ENCODE peak calls at places on chromosome 3, in nine cellular contexts. S is foreskin fibroblast; A is CD4-positive, alpha-beta memory T cell; Y is stromal cell of bone marrow; T is IMR-90; I is endodermal cell; L is HFFc6; E is midbrain; R is SHP77. O is an unnamed sample.

GRCh38 chr3:64832098-64832497 is 144.3 kb upstream of the ADAMTS9 start:
- DNase-seq in S (no peak), A (no peak), Y (no peak), T (no peak), I (no peak), L (no peak), E (peak), R (no peak), O (no peak)

GRCh38 chr3:143291826-143292447 is 172.4 kb downstream of the CHST2 start:
- DNase-seq in S (no peak), A (no peak), Y (no peak), T (no peak), I (no peak), L (no peak), E (no peak), R (no peak), O (no peak)

GRCh38 chr3:30294241-30294667 is 312.1 kb upstream of the TGFBR2 start:
- DNase-seq in S (no peak), A (no peak), Y (peak), T (peak), I (peak), L (no peak), E (no peak), R (no peak), O (no peak)

GRCh38 chr3:58630081-58630709 is 36.4 kb downstream of the FAM3D start:
- DNase-seq in S (peak), A (no peak), Y (peak), T (peak), I (peak), L (peak), E (peak), R (peak), O (peak)

GRCh38 chr3:48661501-48662139 is 1.1 kb downstream of the CELSR3 start:
- DNase-seq in S (no peak), A (peak), Y (no peak), T (peak), I (peak), L (peak), E (peak), R (no peak), O (peak)

GRCh38 chr3:40129981-40130380 is 179.5 kb upstream of the EIF1B start:
- DNase-seq in S (no peak), A (no peak), Y (no peak), T (no peak), I (no peak), L (no peak), E (no peak), R (no peak), O (no peak)

GRCh38 chr3:104031598-104031997 is 1335.1 kb upstream of the ALCAM start:
- DNase-seq in S (no peak), A (no peak), Y (no peak), T (no peak), I (no peak), L (no peak), E (no peak), R (no peak), O (no peak)

GRCh38 chr3:95705786-95706418 is 1108.5 kb upstream of the EPHA6 start:
- DNase-seq in S (no peak), A (peak), Y (no peak), T (no peak), I (no peak), L (no peak), E (no peak), R (no peak), O (no peak)

GRCh38 chr3:40225116-40225515 is 84.4 kb upstream of the EIF1B start:
- DNase-seq in S (no peak), A (no peak), Y (no peak), T (no peak), I (no peak), L (no peak), E (no peak), R (no peak), O (no peak)

GRCh38 chr3:120093119-120093922 is 926 bp downstream of the GSK3B start:
- DNase-seq in S (peak), A (no peak), Y (peak), T (peak), I (no peak), L (no peak), E (peak), R (peak), O (peak)

GRCh38 chr3:61841111-61841845 is 279.9 kb downstream of the PTPRG start:
- DNase-seq in S (peak), A (no peak), Y (peak), T (peak), I (no peak), L (no peak), E (no peak), R (no peak), O (no peak)